ENCODE peak calls at places on chromosomes 7 and 10, in ten cellular contexts. I, D, N, A, M, R, G, X, C and L are unnamed samples.

GRCh38 chr7:31100445-31100844 is 48.3 kb downstream of the ADCYAP1R1 start:
- DNase-seq in G (no peak), X (no peak), M (no peak), R (no peak), N (no peak), A (no peak), C (no peak), D (no peak), I (no peak), L (no peak)

GRCh38 chr10:130634796-130635195 is 498.6 kb downstream of the GLRX3 start:
- DNase-seq in M (no peak), I (no peak), X (no peak), A (no peak), D (no peak), G (no peak), R (no peak), C (no peak), N (no peak), L (no peak)

GRCh38 chr7:47584128-47584865 is 2.4 kb upstream of the TNS3 start:
- DNase-seq in G (no peak), A (no peak), R (no peak), X (no peak), I (no peak), M (no peak), N (no peak), C (peak; percentile 37), D (no peak), L (no peak)

GRCh38 chr10:63976538-63976937 is 455.3 kb downstream of the REEP3 start:
- DNase-seq in N (peak; percentile 34), M (peak; percentile 66), A (no peak), X (no peak), G (no peak), R (peak; percentile 33), I (no peak), C (peak; percentile 12), D (peak; percentile 72), L (no peak)

GRCh38 chr10:101003639-101004206 is 4.1 kb downstream of the LZTS2 start:
- DNase-seq in I (peak; percentile 54), D (no peak), M (no peak), R (no peak), X (no peak), G (peak; percentile 53), C (no peak), A (no peak), N (no peak), L (no peak)

GRCh38 chr10:114556236-114557122 is 101.6 kb downstream of the ABLIM1 start:
- DNase-seq in R (no peak), A (no peak), I (no peak), X (no peak), C (no peak), D (no peak), N (no peak), G (no peak), M (no peak), L (no peak)

GRCh38 chr10:12412671-12413368 is 63.5 kb downstream of the CAMK1D start:
- DNase-seq in X (no peak), R (no peak), N (no peak), M (no peak), I (no peak), C (no peak), A (no peak), D (no peak), G (no peak), L (peak; percentile 21)

GRCh38 chr7:23105644-23106490 is at the start of gene KLHL7:
- DNase-seq in I (peak; percentile 99), N (peak; percentile 98), G (peak; percentile 98), C (peak; percentile 86), X (peak; percentile 89), M (peak; percentile 97), R (peak; percentile 98), D (peak; percentile 99), A (peak; percentile 97), L (peak; percentile 96)

GRCh38 chr7:81111358-81111757 is 192.5 kb upstream of the SEMA3C start:
- DNase-seq in X (no peak), G (no peak), C (peak; percentile 75), N (no peak), R (no peak), M (peak; percentile 27), A (no peak), D (no peak), I (no peak), L (no peak)

DNA sequence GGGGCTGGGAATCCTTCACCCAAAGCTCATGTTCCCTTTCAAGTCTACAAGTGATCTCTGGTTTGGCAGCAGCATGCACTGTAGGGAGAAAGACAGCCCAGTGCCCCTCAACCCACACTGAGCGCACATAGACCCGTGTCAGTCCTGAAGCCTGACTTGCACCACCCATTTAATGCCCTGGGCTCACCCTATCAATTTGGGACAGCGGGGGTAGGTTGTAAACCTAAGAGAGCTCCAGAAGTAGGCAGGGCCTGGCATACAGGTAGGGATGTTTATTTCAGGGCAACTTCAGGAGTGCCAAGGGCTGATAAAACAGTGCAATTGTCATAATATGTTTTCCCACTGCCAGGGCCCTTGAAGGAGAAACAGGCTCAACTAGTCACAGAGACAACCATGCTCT is 3.5 kb upstream of the ATP6V0E2 start:
- DNase-seq in D (no peak), X (no peak), I (peak; percentile 7), G (no peak), C (no peak), R (no peak), M (no peak), N (peak; percentile 9), A (no peak), L (no peak)
- H3K27ac ChIP-seq in D (no peak overlapping the region), X (no peak overlapping the region), I (no peak overlapping the region), G (no peak overlapping the region), C (no peak overlapping the region), R (no peak overlapping the region), M (no peak overlapping the region), N (no peak overlapping the region), A (no peak overlapping the region), L (no peak overlapping the region)

GRCh38 chr7:76291346-76292205 is 10.9 kb upstream of the HSPB1 start:
- DNase-seq in N (peak; percentile 96), X (peak; percentile 81), C (peak; percentile 100), M (peak; percentile 93), D (peak; percentile 93), R (peak; percentile 92), G (peak; percentile 96), I (peak; percentile 93), A (peak; percentile 97), L (peak; percentile 75)

GRCh38 chr7:76292206-76292573 is 10.3 kb upstream of the HSPB1 start:
- DNase-seq in M (no peak), C (no peak), D (peak; percentile 78), G (peak; percentile 85), A (peak; percentile 82), I (no peak), N (no peak), X (no peak), R (no peak), L (no peak)

GRCh38 chr7:76296743-76297740 is 5.4 kb upstream of the HSPB1 start:
- DNase-seq in D (peak; percentile 83), N (peak; percentile 93), C (no peak), M (peak; percentile 84), G (no peak), X (no peak), I (no peak), R (peak; percentile 90), A (peak; percentile 90), L (no peak)

GRCh38 chr7:76294344-76295024 is 8.0 kb upstream of the HSPB1 start:
- DNase-seq in N (peak; percentile 98), I (peak; percentile 97), C (peak; percentile 92), A (peak; percentile 99), R (peak; percentile 96), G (peak; percentile 99), X (peak; percentile 95), D (peak; percentile 98), M (peak; percentile 89), L (no peak)

GRCh38 chr7:76293407-76293901 is 9.0 kb upstream of the HSPB1 start:
- DNase-seq in R (no peak), A (no peak), X (no peak), C (no peak), M (no peak), N (no peak), G (no peak), D (no peak), I (no peak), L (no peak)
- H3K4me1 ChIP-seq in R (peaks cover 63% of the 10 kb centered on the region), A (peaks cover 72% of the 10 kb centered on the region), X (peaks cover 46% of the 10 kb centered on the region), C (peaks cover 54% of the 10 kb centered on the region), M (peaks cover 17% of the 10 kb centered on the region), N (peaks cover 30% of the 10 kb centered on the region), G (peaks cover 64% of the 10 kb centered on the region), D (peaks cover 52% of the 10 kb centered on the region), I (peaks cover 37% of the 10 kb centered on the region), L (peaks cover 10% of the 10 kb centered on the region)

GRCh38 chr7:100824499-100825214 is 2.7 kb downstream of the EPHB4 start:
- DNase-seq in G (peak; percentile 43), X (no peak), N (no peak), D (no peak), R (no peak), M (no peak), C (no peak), A (no peak), I (no peak), L (no peak)

GRCh38 chr7:100823534-100823933 is 3.8 kb downstream of the EPHB4 start:
- DNase-seq in A (no peak), I (no peak), C (no peak), R (no peak), N (no peak), X (no peak), G (peak; percentile 35), D (no peak), M (no peak), L (no peak)

GRCh38 chr7:100826546-100827329 is 585 bp downstream of the EPHB4 start:
- DNase-seq in X (no peak), I (no peak), G (peak; percentile 46), A (no peak), R (no peak), N (no peak), D (no peak), M (no peak), C (peak; percentile 43), L (no peak)

GRCh38 chr7:100825760-100826545 is 1.4 kb downstream of the EPHB4 start:
- DNase-seq in M (peak; percentile 67), D (no peak), R (no peak), N (peak; percentile 45), I (no peak), G (peak; percentile 24), X (no peak), A (no peak), C (peak; percentile 29), L (no peak)

DNA sequence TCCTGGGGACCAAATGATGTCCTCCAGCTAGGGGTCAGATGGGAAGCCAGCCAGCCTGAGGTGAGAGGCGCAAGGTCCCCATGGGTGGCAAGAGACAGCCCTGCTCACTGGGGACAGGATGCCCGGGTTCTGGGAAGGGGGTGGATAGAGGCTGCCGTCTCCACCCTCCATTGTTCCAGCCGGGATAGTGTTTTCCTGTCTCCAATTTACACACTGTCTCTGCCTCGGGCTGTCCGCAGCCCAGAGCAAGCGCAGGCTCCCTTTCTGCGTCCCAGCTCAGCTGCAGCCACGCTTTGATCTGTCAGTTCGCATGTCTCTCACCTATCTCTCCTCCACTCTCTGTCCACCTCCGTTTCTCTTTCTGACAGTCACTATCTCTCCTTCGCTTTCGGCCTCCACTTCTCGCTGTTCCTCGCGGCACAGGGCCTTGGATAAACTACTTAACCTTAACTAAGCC is 2.1 kb downstream of the EPHB4 start:
- DNase-seq in M (peak; percentile 38), R (no peak), D (no peak), I (peak; percentile 69), C (no peak), A (no peak), X (no peak), G (peak; percentile 55), N (peak; percentile 51), L (no peak)
- H3K4me3 ChIP-seq in M (peak overlapping the region; percentile 41), R (peak overlapping the region; percentile 85), D (peak overlapping the region; percentile 64), I (peak overlapping the region; percentile 71), C (no peak overlapping the region), A (peak overlapping the region; percentile 57), X (peak overlapping the region; percentile 71), G (peak overlapping the region; percentile 67), N (peak overlapping the region; percentile 58), L (no peak overlapping the region)

GRCh38 chr10:21329995-21330627 is 195.4 kb downstream of the SKIDA1 start:
- DNase-seq in G (no peak), D (no peak), R (no peak), I (no peak), X (no peak), M (peak; percentile 63), N (peak; percentile 18), A (no peak), C (peak; percentile 86), L (no peak)
- H3K27ac ChIP-seq in G (peak overlapping the region; percentile 36), D (peak overlapping the region; percentile 71), R (no peak overlapping the region), I (peak overlapping the region; percentile 75), X (no peak overlapping the region), M (peak overlapping the region; percentile 54), N (no peak overlapping the region), A (no peak overlapping the region), C (peak overlapping the region; percentile 63), L (no peak overlapping the region)